ENCODE peak calls at places on chromosome 13, in four cellular contexts. S, W, H and K are unnamed samples. For H3K4me1, the result is how much of the 10 kb centered on the place peaks cover.

GRCh38 chr13:94708031-94708571 is 4.2 kb downstream of the SOX21 start:
- DNase-seq in W (no peak), H (no peak), S (no peak), K (no peak)

GRCh38 chr13:109586509-109587346 is 199.7 kb downstream of the IRS2 start:
- DNase-seq in W (no peak), S (no peak), H (no peak), K (no peak)

GRCh38 chr13:48727252-48728011 is 73.7 kb downstream of the CYSLTR2 start:
- DNase-seq in H (peak), W (peak), S (no peak), K (no peak)

GRCh38 chr13:90868321-90868920 is 479.1 kb upstream of the MIR17HG start:
- DNase-seq in W (peak), S (peak), H (no peak), K (no peak)

GRCh38 chr13:99655351-99656091 is 154.2 kb downstream of the TM9SF2 start:
- DNase-seq in S (no peak), W (peak), H (no peak), K (peak)

GRCh38 chr13:48161530-48162179 is 66.8 kb upstream of the MED4 start:
- DNase-seq in S (peak), H (peak), W (no peak), K (peak)

GRCh38 chr13:99778500-99778899 is 193.1 kb downstream of the ZIC5 start:
- DNase-seq in H (no peak), S (no peak), W (no peak), K (no peak)

GRCh38 chr13:32902898-32903297 is 113.3 kb upstream of the KL start:
- DNase-seq in W (peak), H (peak), S (peak), K (peak)

GRCh38 chr13:46339035-46339666 is 47.9 kb downstream of the RUBCNL start:
- DNase-seq in S (peak), W (peak), H (peak), K (no peak)

GRCh38 chr13:99303863-99304521 is 3.2 kb downstream of the GPR183 start:
- DNase-seq in H (no peak), S (peak), W (no peak), K (no peak)

GRCh38 chr13:97005631-97006262 is 11.5 kb upstream of the OXGR1 start:
- DNase-seq in S (no peak), W (peak), H (no peak), K (no peak)

GRCh38 chr13:52411629-52412028 is 5.7 kb upstream of the THSD1 start:
- DNase-seq in S (no peak), H (no peak), W (peak), K (no peak)

GRCh38 chr13:44046428-44046827 is 166.7 kb downstream of the LACC1 start:
- DNase-seq in W (no peak), H (no peak), S (no peak), K (no peak)

GRCh38 chr13:32262165-32262564 is 53.0 kb downstream of the ZAR1L start:
- DNase-seq in H (no peak), W (peak), S (no peak), K (no peak)

GRCh38 chr13:35255241-35255640 is 221.2 kb downstream of the MAB21L1 start:
- DNase-seq in H (no peak), W (no peak), S (no peak), K (no peak)

GRCh38 chr13:78602561-78603239 is 652 bp downstream of the POU4F1 start:
- DNase-seq in S (no peak), W (no peak), H (no peak), K (no peak)

GRCh38 chr13:101945435-101945834 is 456.4 kb downstream of the FGF14 start:
- DNase-seq in H (no peak), W (no peak), S (no peak), K (no peak)

GRCh38 chr13:44230736-44231135 is 142.9 kb upstream of the SERP2 start:
- DNase-seq in S (no peak), H (no peak), W (no peak), K (no peak)

GRCh38 chr13:67063036-67063435 is 167.1 kb downstream of the PCDH9 start:
- DNase-seq in H (no peak), W (no peak), S (no peak), K (no peak)

GRCh38 chr13:77477299-77477848 is 58.1 kb upstream of the SCEL start:
- DNase-seq in W (no peak), H (no peak), S (no peak), K (no peak)

GRCh38 chr13:51955841-51956603 is 55.2 kb downstream of the ATP7B start:
- DNase-seq in W (no peak), S (no peak), H (no peak), K (no peak)

GRCh38 chr13:91576590-91576989 is 178.2 kb downstream of the GPC5 start:
- DNase-seq in H (no peak), W (no peak), S (no peak), K (no peak)

GRCh38 chr13:107835339-107836018 is 379.9 kb downstream of the LIG4 start:
- DNase-seq in H (no peak), W (peak), S (no peak), K (no peak)

GRCh38 chr13:51717786-51718398 is 86.1 kb downstream of the DHRS12 start:
- DNase-seq in S (no peak), H (no peak), W (peak), K (no peak)

GRCh38 chr13:32811297-32811800 is 204.9 kb upstream of the KL start:
- DNase-seq in H (no peak), S (no peak), W (no peak), K (no peak)

DNA sequence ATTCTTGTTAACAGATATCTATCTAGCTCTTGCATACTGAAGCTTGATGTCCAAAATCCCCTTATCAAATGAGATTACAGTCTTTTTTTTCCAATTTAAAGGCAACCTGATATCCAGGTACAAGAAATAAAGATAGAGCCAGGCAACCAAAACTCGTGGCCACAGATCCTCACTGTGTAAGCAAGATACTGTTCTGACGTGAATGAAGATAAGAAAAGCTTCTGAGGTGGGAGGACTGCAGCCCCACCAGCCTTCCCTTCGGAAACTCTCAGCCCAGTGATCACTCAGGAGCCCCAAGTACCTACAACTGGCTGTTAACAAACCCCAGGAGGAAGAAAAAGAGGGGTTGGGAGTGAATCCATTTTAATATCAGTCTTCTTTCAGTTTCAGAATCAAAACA is 191.6 kb downstream of the EFNB2 start:
- DNase-seq in S (no peak), W (no peak), H (no peak), K (no peak)
- H3K4me1 ChIP-seq in S (under half), W (under half), H (under half), K (under half)

DNA sequence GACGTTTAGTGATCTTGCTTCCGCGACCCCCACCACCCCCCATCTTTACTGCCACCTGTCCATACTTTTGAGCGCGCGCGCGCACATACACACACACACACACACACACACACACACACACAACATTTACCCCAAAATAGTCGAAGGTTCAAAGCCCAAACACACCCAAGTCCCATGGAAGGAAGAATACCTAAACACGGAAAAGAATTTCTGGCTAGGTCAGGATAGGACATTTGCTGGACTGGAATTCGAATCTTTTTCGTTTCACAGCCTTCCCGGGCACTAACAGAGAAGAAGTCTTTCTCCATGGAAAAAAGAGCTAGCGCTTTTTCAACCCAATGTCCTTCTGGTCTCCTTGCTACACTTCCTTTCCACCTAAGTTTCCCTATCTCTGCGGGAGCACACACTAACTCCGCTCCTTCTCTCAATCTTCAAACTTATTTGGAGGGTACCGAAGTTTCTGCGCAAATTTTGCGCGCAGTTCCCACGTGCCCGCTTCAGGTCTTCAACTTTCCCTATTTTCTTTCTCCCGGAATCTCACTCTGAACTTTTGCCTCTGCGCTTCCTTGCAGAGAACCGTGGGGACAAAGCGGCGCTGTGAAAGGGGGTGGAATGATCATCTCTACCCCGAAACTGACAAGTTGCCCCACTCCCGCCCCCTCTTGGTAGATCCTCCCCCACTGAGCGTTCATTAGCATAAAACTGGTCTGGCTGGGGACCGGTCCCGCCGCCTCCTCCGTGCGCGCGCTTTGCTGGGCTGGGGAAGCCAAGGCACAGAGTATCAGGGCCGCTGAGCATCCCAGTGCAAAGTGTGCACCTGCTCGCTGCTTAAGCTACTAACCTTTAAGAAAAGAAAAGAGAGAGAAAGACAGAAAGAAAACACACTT is 2.7 kb downstream of the DACH1 start:
- DNase-seq in W (no peak), S (peak), H (peak), K (peak)
- TF ChIP-seq POLR2A in W (no peak), S (no peak), H (peak), K (no peak)

GRCh38 chr13:113882266-113882627 is 18.4 kb upstream of the GAS6 start:
- DNase-seq in H (peak), W (no peak), S (peak), K (no peak)

GRCh38 chr13:113880651-113881611 is 17.1 kb upstream of the GAS6 start:
- DNase-seq in H (no peak), S (no peak), W (no peak), K (no peak)

GRCh38 chr13:113883314-113883811 is 19.5 kb upstream of the GAS6 start:
- DNase-seq in H (no peak), S (no peak), W (no peak), K (no peak)

GRCh38 chr13:113882716-113883115 is 18.8 kb upstream of the GAS6 start:
- DNase-seq in H (no peak), W (no peak), S (no peak), K (no peak)

DNA sequence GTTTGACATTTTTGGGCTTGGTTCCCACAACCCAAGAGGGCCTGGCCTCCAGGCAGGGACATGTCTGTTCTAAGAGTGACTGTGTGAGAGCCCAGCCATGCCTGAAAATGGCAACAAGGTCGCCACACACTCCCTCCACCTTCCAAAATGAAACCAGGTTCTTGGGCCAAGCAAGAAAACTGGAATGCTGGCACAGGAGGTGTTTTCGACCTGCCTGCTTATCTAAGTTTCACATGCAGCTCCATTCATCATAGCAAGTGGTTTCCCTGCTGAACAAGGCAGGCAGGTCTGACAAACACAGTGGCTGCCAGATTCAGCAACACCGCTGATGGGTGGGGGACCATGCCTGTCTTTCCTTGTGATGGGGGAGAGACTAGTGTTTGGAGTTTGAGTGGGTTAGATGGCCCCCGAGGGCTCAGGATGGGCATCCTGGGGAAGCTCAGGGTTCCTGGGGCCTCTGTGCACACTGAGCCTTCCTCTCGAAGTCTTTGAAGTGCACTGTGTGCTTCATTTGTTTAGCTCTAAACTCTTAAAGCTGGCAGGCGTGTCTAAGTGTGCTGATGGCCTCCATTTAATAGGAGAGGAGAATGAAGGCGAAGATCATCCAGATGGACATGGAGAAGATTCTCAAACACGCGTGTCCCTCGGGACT is 17.9 kb upstream of the GAS6 start:
- DNase-seq in W (no peak), H (no peak), S (peak), K (no peak)
- H3K4me1 ChIP-seq in W (under half), H (under half), S (under half), K (under half)

GRCh38 chr13:21075303-21076264 is 14.2 kb upstream of the LATS2 start:
- DNase-seq in W (no peak), H (peak), S (peak), K (peak)
- TF ChIP-seq POLR2A in W (no peak), H (no peak), S (no peak), K (no peak)